ENCODE peak calls at places on chromosomes 5 and 9, in seven cellular contexts. One of them, this sample, is unnamed.

GRCh38 chr9:126708178-126708577 is 94.5 kb downstream of the LMX1B start:
- DNase-seq in spleen: peak
- DNase-seq in cardiac fibroblast: no peak
- DNase-seq in heart right ventricle: no peak
- DNase-seq in GM12865: no peak
- DNase-seq in tibial nerve: no peak
- DNase-seq in lower lobe of right lung: peak
- DNase-seq in this sample: no peak

GRCh38 chr5:78638423-78638822 is 10.1 kb downstream of the LHFPL2 start:
- DNase-seq in lower lobe of right lung: no peak
- DNase-seq in spleen: no peak
- DNase-seq in heart right ventricle: peak
- DNase-seq in GM12865: no peak
- DNase-seq in tibial nerve: peak
- DNase-seq in cardiac fibroblast: peak
- DNase-seq in this sample: peak

GRCh38 chr9:106862115-106862945 is 636 bp upstream of the ZNF462 start:
- DNase-seq in heart right ventricle: peak
- DNase-seq in cardiac fibroblast: peak
- DNase-seq in tibial nerve: peak
- DNase-seq in GM12865: no peak
- DNase-seq in lower lobe of right lung: no peak
- DNase-seq in spleen: no peak
- DNase-seq in this sample: peak

GRCh38 chr5:59756373-59757035 is 137.0 kb downstream of the PDE4D start:
- DNase-seq in cardiac fibroblast: peak
- DNase-seq in spleen: no peak
- DNase-seq in lower lobe of right lung: no peak
- DNase-seq in heart right ventricle: no peak
- DNase-seq in GM12865: no peak
- DNase-seq in tibial nerve: no peak
- DNase-seq in this sample: no peak

GRCh38 chr9:86315088-86315487 is 32.8 kb upstream of the ISCA1 start:
- DNase-seq in heart right ventricle: no peak
- DNase-seq in cardiac fibroblast: peak
- DNase-seq in lower lobe of right lung: no peak
- DNase-seq in tibial nerve: no peak
- DNase-seq in spleen: no peak
- DNase-seq in GM12865: no peak
- DNase-seq in this sample: no peak

GRCh38 chr9:17403539-17403938 is 175.3 kb upstream of the SH3GL2 start:
- DNase-seq in tibial nerve: no peak
- DNase-seq in spleen: no peak
- DNase-seq in lower lobe of right lung: no peak
- DNase-seq in cardiac fibroblast: no peak
- DNase-seq in heart right ventricle: no peak
- DNase-seq in GM12865: no peak
- DNase-seq in this sample: no peak

GRCh38 chr9:84671651-84672467 is 2.3 kb downstream of the NTRK2 start:
- DNase-seq in GM12865: no peak
- DNase-seq in heart right ventricle: no peak
- DNase-seq in spleen: no peak
- DNase-seq in lower lobe of right lung: no peak
- DNase-seq in tibial nerve: no peak
- DNase-seq in cardiac fibroblast: no peak
- DNase-seq in this sample: no peak

GRCh38 chr9:93663877-93664548 is 87.6 kb downstream of the PHF2 start:
- DNase-seq in heart right ventricle: no peak
- DNase-seq in lower lobe of right lung: peak
- DNase-seq in GM12865: no peak
- DNase-seq in tibial nerve: no peak
- DNase-seq in cardiac fibroblast: no peak
- DNase-seq in spleen: peak
- DNase-seq in this sample: no peak

GRCh38 chr5:120255214-120255613 is 208.9 kb upstream of the PRR16 start:
- DNase-seq in spleen: no peak
- DNase-seq in GM12865: no peak
- DNase-seq in heart right ventricle: no peak
- DNase-seq in cardiac fibroblast: peak
- DNase-seq in tibial nerve: no peak
- DNase-seq in lower lobe of right lung: no peak
- DNase-seq in this sample: peak

GRCh38 chr5:159341914-159342313 is 11.6 kb upstream of the IL12B start:
- DNase-seq in heart right ventricle: peak
- DNase-seq in spleen: peak
- DNase-seq in GM12865: no peak
- DNase-seq in tibial nerve: peak
- DNase-seq in cardiac fibroblast: peak
- DNase-seq in lower lobe of right lung: peak
- DNase-seq in this sample: peak

GRCh38 chr9:4569101-4569500 is 78.8 kb downstream of the SLC1A1 start:
- DNase-seq in spleen: no peak
- DNase-seq in cardiac fibroblast: no peak
- DNase-seq in heart right ventricle: no peak
- DNase-seq in GM12865: no peak
- DNase-seq in lower lobe of right lung: no peak
- DNase-seq in tibial nerve: no peak
- DNase-seq in this sample: no peak

GRCh38 chr9:95140821-95141220 is 176.7 kb downstream of the FANCC start:
- DNase-seq in cardiac fibroblast: peak
- DNase-seq in lower lobe of right lung: no peak
- DNase-seq in heart right ventricle: no peak
- DNase-seq in spleen: no peak
- DNase-seq in GM12865: no peak
- DNase-seq in tibial nerve: no peak
- DNase-seq in this sample: no peak

GRCh38 chr5:6490246-6490645 is 41.6 kb downstream of the UBE2QL1 start:
- DNase-seq in cardiac fibroblast: no peak
- DNase-seq in tibial nerve: no peak
- DNase-seq in lower lobe of right lung: no peak
- DNase-seq in heart right ventricle: no peak
- DNase-seq in spleen: no peak
- DNase-seq in GM12865: no peak
- DNase-seq in this sample: no peak

GRCh38 chr5:54357371-54358058 is 47.1 kb upstream of the ARL15 start:
- DNase-seq in tibial nerve: no peak
- DNase-seq in lower lobe of right lung: no peak
- DNase-seq in spleen: no peak
- DNase-seq in cardiac fibroblast: no peak
- DNase-seq in heart right ventricle: no peak
- DNase-seq in GM12865: no peak
- DNase-seq in this sample: no peak

GRCh38 chr5:115069087-115069968 is 100.4 kb downstream of the TRIM36 start:
- DNase-seq in spleen: no peak
- DNase-seq in heart right ventricle: peak
- DNase-seq in cardiac fibroblast: peak
- DNase-seq in GM12865: peak
- DNase-seq in tibial nerve: peak
- DNase-seq in lower lobe of right lung: no peak
- DNase-seq in this sample: peak

GRCh38 chr5:72035831-72036230 is 71.4 kb upstream of the MAP1B start:
- DNase-seq in spleen: no peak
- DNase-seq in lower lobe of right lung: no peak
- DNase-seq in GM12865: no peak
- DNase-seq in heart right ventricle: no peak
- DNase-seq in cardiac fibroblast: no peak
- DNase-seq in tibial nerve: no peak
- DNase-seq in this sample: no peak

GRCh38 chr9:35510745-35511428 is 21.0 kb downstream of the RUSC2 start:
- DNase-seq in GM12865: no peak
- DNase-seq in tibial nerve: peak
- DNase-seq in heart right ventricle: peak
- DNase-seq in cardiac fibroblast: peak
- DNase-seq in spleen: no peak
- DNase-seq in lower lobe of right lung: no peak
- DNase-seq in this sample: peak

GRCh38 chr9:124329996-124330714 is 72.4 kb downstream of the NEK6 start:
- DNase-seq in spleen: no peak
- DNase-seq in cardiac fibroblast: no peak
- DNase-seq in GM12865: no peak
- DNase-seq in tibial nerve: no peak
- DNase-seq in lower lobe of right lung: no peak
- DNase-seq in heart right ventricle: no peak
- DNase-seq in this sample: no peak

DNA sequence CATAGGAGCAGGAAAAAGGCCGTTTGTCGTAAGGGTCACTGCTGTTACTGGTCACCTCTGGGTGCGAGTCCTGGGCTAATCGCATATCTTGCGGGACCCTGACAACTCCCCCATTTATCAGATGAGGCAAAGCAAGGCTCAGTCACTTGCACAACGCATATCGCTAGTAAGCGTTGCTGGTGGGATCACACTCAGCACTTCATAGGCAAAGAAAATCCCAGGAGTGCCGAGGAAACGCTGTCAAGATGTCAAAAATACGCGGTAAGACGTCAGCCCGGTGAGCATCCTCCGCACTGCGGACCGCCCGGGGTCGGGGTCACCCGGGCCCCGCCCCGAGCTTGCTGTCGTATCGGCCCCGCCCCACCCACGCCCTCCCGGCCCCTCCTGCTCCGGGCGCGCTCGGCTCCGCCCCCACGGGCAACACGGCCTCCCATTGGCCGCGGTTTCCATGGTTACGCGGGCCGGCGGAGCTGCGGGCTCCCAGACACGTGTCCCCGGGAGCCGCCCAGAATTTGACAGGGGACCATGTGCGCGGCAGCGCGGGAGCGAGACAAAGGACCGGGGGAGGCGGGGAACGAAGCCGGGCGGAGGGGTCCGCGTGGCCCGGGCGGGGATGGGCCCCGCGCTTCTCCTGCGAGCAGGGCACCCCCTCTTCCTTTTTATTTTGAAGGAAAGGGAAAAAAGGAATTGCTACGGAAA is 80.2 kb upstream of the IER5L start:
- DNase-seq in tibial nerve: peak
- DNase-seq in GM12865: peak
- DNase-seq in spleen: peak
- DNase-seq in lower lobe of right lung: peak
- DNase-seq in cardiac fibroblast: peak
- DNase-seq in heart right ventricle: peak
- DNase-seq in this sample: peak
- H3K4me3 ChIP-seq in tibial nerve: peak
- H3K4me3 ChIP-seq in GM12865: no peak
- H3K4me3 ChIP-seq in spleen: peak
- H3K4me3 ChIP-seq in lower lobe of right lung: peak
- H3K4me3 ChIP-seq in cardiac fibroblast: no peak
- H3K4me3 ChIP-seq in heart right ventricle: no peak
- H3K4me3 ChIP-seq in this sample: peak

DNA sequence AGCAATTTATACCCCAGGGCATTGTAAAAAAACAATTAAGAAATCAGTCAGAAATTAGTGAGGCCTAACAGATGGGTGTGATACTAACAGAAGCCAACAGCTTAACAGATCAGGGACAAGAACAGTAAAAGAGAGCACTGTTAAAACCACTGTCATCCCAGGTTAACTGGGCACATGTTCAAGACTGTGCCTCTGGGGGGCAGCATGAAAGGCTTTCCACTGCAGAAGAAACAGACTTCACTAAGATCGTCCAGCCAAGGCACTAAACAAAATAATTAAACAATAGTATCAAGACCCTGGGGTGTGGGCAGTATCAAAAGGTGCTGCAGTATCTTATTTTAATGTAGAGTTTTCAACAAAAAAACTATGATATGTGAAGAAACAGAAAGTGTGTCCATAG is 43.5 kb downstream of the FBN2 start:
- DNase-seq in spleen: no peak
- DNase-seq in GM12865: peak
- DNase-seq in cardiac fibroblast: no peak
- DNase-seq in lower lobe of right lung: no peak
- DNase-seq in heart right ventricle: no peak
- DNase-seq in tibial nerve: no peak
- DNase-seq in this sample: no peak
- TF ChIP-seq CTCF in spleen: no peak
- TF ChIP-seq CTCF in GM12865: peak
- TF ChIP-seq CTCF in cardiac fibroblast: peak
- TF ChIP-seq CTCF in lower lobe of right lung: no peak
- TF ChIP-seq CTCF in heart right ventricle: no peak
- TF ChIP-seq CTCF in tibial nerve: no peak
- TF ChIP-seq CTCF in this sample: peak

DNA sequence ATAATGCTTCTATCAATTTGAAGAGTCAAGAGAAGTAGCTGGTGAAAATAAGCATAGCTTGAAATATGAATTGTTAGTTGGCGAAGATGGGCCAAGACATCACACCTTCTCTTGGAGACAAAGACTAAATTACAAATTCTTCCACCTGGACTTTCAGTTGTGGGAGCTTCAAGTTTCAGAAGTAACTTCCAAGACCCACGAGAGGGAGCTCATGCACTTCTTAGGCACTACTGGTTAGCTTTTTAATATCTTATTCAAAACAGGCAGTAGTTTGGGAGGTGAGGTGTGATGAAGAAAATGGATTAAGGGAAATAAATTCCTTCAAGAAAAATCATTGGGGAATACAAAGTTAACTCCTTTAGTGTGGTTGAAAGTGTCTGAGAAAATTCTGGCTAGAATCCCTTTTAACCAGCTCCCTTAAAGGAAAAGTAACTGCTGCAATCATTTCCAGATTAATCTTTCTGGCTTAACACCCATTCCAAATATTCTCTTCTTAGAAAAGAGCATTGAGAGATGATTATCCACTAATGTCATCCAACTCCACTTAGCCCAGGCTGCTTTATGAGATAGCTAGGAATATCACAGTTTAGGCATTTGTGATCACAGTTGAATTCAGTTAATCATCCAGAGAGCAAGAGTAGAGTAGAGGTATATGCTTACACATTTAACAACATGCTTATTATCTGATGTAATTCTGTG is 139.5 kb upstream of the DMRTA1 start:
- DNase-seq in heart right ventricle: peak
- DNase-seq in tibial nerve: peak
- DNase-seq in lower lobe of right lung: no peak
- DNase-seq in GM12865: peak
- DNase-seq in spleen: no peak
- DNase-seq in cardiac fibroblast: peak
- DNase-seq in this sample: peak
- H3K4me3 ChIP-seq in heart right ventricle: no peak
- H3K4me3 ChIP-seq in tibial nerve: no peak
- H3K4me3 ChIP-seq in lower lobe of right lung: no peak
- H3K4me3 ChIP-seq in GM12865: no peak
- H3K4me3 ChIP-seq in spleen: no peak
- H3K4me3 ChIP-seq in cardiac fibroblast: no peak
- H3K4me3 ChIP-seq in this sample: no peak

DNA sequence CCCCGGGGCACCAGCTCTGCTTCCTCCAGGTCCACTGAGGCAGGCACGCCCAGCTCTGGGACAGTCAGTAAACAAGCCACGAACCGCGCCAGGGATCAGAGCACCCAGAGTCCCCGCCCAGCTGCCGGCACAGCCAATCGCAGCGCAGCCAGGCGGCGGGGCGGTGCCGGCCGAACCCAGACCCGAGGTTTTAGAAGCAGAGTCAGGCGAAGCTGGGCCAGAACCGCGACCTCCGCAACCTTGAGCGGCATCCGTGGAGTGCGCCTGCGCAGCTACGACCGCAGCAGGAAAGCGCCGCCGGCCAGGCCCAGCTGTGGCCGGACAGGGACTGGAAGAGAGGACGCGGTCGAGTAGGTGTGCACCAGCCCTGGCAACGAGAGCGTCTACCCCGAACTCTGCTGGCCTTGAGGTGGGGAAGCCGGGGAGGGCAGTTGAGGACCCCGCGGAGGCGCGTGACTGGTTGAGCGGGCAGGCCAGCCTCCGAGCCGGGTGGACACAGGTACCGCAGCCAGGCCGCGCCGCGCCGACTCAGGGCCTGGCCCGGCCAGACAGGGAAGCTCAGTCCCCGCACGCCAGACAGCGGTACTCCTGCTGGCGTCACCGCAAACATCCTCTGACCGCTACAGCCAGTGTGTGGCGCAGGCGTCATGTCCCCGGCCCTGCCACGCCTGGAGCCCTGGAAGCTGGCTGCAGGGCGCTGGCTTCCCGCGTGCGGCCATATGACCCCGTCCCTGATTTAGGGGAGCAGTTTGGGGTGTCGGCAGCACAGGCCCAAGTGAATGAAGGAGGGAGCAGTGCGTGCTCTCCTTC is at the start of gene CTSL:
- DNase-seq in GM12865: no peak
- DNase-seq in spleen: peak
- DNase-seq in tibial nerve: peak
- DNase-seq in cardiac fibroblast: peak
- DNase-seq in lower lobe of right lung: peak
- DNase-seq in heart right ventricle: peak
- DNase-seq in this sample: peak
- TF ChIP-seq CTCF in GM12865: no peak
- TF ChIP-seq CTCF in spleen: no peak
- TF ChIP-seq CTCF in tibial nerve: no peak
- TF ChIP-seq CTCF in cardiac fibroblast: peak
- TF ChIP-seq CTCF in lower lobe of right lung: peak
- TF ChIP-seq CTCF in heart right ventricle: no peak
- TF ChIP-seq CTCF in this sample: peak

This sample was measured in astrocyte of the spinal cord.